ENCODE peak calls at places on chromosomes 12 and 14, in five cellular contexts. B is BJ, Y is body of pancreas, X is endothelial cell of umbilical vein, E is tibial nerve. M is an unnamed sample.

GRCh38 chr14:96054661-96055060 is 15.5 kb downstream of the C14orf132 start:
- DNase-seq in B (no peak), Y (no peak), X (no peak), E (no peak), M (no peak)

GRCh38 chr14:99800781-99801180 is 7.6 kb downstream of the EML1 start:
- DNase-seq in B (no peak), Y (no peak), X (no peak), E (no peak), M (no peak)

GRCh38 chr12:77521458-77522115 is 309.1 kb upstream of the NAV3 start:
- DNase-seq in B (peak; percentile 24), Y (no peak), X (no peak), E (no peak), M (peak; percentile 24)

GRCh38 chr14:53491256-53491905 is 338.3 kb upstream of the DDHD1 start:
- DNase-seq in B (peak; percentile 38), Y (no peak), X (peak; percentile 7), E (no peak), M (peak; percentile 36)

GRCh38 chr14:49984419-49984818 is 91.5 kb downstream of the ARF6 start:
- DNase-seq in B (no peak), Y (no peak), X (no peak), E (no peak), M (no peak)

GRCh38 chr14:102525213-102526143 is 15.9 kb upstream of the ANKRD9 start:
- DNase-seq in B (no peak), Y (peak; percentile 55), X (no peak), E (no peak), M (no peak)

GRCh38 chr14:84749191-84749945 is 780.6 kb upstream of the FLRT2 start:
- DNase-seq in B (no peak), Y (no peak), X (peak; percentile 52), E (no peak), M (no peak)

GRCh38 chr12:107287436-107288413 is 194.4 kb upstream of the CRY1 start:
- DNase-seq in B (no peak), Y (no peak), X (no peak), E (no peak), M (no peak)

GRCh38 chr12:121791671-121792496 is 1.6 kb downstream of the RHOF start:
- DNase-seq in B (no peak), Y (no peak), X (no peak), E (no peak), M (no peak)

GRCh38 chr14:102028733-102029132 is 58.1 kb downstream of the HSP90AA1 start:
- DNase-seq in B (peak; percentile 77), Y (no peak), X (no peak), E (no peak), M (peak; percentile 66)

GRCh38 chr14:75340921-75341320 is 62.3 kb downstream of the FOS start:
- DNase-seq in B (no peak), Y (peak; percentile 89), X (peak; percentile 8), E (peak; percentile 93), M (no peak)

GRCh38 chr14:37196604-37197420 is 925 bp upstream of the MIPOL1 start:
- DNase-seq in B (no peak), Y (no peak), X (no peak), E (no peak), M (no peak)

GRCh38 chr12:104825408-104825807 is 132.7 kb downstream of the SLC41A2 start:
- DNase-seq in B (no peak), Y (no peak), X (no peak), E (no peak), M (no peak)

GRCh38 chr14:89773644-89774316 is 180.8 kb downstream of the EFCAB11 start:
- DNase-seq in B (no peak), Y (peak; percentile 48), X (peak; percentile 12), E (no peak), M (no peak)

GRCh38 chr14:89775161-89775560 is 179.4 kb downstream of the EFCAB11 start:
- DNase-seq in B (no peak), Y (no peak), X (peak; percentile 63), E (no peak), M (no peak)

GRCh38 chr14:89779707-89780106 is 174.8 kb downstream of the EFCAB11 start:
- DNase-seq in B (no peak), Y (no peak), X (no peak), E (no peak), M (no peak)
- TF ChIP-seq CTCF in B (no peak), Y (no peak), X (no peak), E (no peak), M (no peak)

DNA sequence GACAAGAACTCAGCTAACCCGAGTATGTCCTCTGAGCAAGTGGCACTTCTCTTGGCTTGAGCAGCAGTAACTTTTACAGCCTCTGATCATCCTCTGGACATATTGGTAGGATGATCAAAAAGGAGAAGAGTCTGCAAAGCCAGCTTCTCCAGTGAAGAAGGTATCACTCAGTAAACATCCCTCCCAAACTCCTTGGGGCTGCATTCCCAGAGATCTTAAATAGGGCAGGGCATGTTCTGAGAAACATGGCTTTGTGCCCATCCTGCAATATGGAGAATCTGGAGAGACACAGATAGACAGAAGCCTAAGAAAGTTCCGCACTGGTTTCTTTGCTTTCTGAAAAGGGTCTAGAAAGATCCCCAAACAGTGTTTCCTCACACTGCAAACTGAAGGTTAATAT is 65.4 kb downstream of the RBM19 start:
- DNase-seq in B (no peak), Y (no peak), X (no peak), E (no peak), M (no peak)
- H3K4me3 ChIP-seq in B (no peak overlapping the region), Y (no peak overlapping the region), X (no peak overlapping the region), E (no peak overlapping the region), M (no peak overlapping the region)

GRCh38 chr14:72743626-72744025 is 150.3 kb downstream of the DPF3 start:
- DNase-seq in B (no peak), Y (peak; percentile 75), X (no peak), E (no peak), M (no peak)

GRCh38 chr14:72747652-72748051 is 146.2 kb downstream of the DPF3 start:
- DNase-seq in B (no peak), Y (no peak), X (no peak), E (no peak), M (no peak)

GRCh38 chr14:72745546-72745945 is 148.4 kb downstream of the DPF3 start:
- DNase-seq in B (peak; percentile 54), Y (no peak), X (peak; percentile 23), E (no peak), M (no peak)

GRCh38 chr14:72744416-72745120 is 149.3 kb downstream of the DPF3 start:
- DNase-seq in B (no peak), Y (no peak), X (no peak), E (no peak), M (no peak)

DNA sequence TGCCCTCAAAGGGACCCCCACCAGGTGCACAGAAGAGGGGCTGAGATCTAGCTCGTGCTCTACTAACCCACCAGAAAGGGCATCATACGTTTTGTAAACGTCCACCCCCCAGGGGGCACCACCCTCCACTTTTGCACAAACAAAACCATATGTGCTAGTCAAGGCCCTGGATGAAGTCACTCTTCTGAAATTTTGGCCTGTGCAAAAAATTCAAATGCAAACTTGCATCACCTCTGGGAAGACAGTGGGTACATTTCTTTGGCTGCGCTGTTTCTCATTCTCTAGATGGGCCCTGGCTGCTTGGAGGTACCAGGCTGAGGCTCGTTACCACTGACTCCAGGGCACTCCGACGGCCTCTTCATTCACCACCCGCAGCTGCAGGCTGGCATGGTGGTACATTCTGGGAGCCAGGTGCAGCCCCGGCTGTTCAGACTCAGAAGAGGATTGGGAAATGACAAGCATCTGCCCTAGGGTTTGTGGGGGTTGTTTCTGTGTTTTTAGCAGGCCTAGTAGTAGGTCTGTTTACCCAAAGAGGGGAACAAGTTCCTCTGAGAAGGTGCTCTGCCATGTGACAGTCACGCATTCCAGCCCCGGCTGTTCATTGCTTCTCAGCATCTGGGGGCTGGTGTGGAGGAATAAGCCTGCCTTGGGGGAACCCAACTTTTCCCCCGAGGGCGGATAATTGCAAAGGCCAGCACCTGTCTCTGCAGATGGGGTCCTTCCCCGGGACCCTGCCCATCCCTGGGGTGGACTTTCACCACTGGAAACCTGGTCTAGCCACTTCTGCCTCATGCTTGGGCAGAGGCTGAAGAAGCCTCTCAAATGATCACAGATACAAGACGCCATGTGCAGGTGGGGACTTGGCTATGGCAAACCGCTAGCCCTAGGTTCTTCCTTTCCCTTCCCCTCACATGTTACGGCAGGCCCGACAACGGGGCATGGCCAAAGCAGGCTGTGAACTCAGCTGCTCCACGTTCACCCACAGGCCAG is 147.6 kb downstream of the DPF3 start:
- DNase-seq in B (peak; percentile 35), Y (no peak), X (no peak), E (no peak), M (no peak)
- TF ChIP-seq CTCF in B (peak; percentile 51), Y (no peak), X (no peak), E (no peak), M (peak; percentile 15)

GRCh38 chr12:23684121-23684520 is 265.3 kb downstream of the SOX5 start:
- DNase-seq in B (no peak), Y (no peak), X (no peak), E (no peak), M (no peak)
- H3K4me3 ChIP-seq in B (no peak overlapping the region), Y (no peak overlapping the region), X (no peak overlapping the region), E (no peak overlapping the region), M (no peak overlapping the region)

M was measured in retinal pigment epithelial cell.